ENCODE peak calls at places on chromosomes 11 and 22, in five cellular contexts. H, A, R, O and U are unnamed samples.

GRCh38 chr11:10303558-10304363 is 1.1 kb upstream of the ADM start:
- DNase-seq in H (peak), A (no peak), R (peak), O (no peak), U (peak)

GRCh38 chr11:61345170-61345610 is 12.2 kb downstream of the TKFC start:
- DNase-seq in H (no peak), A (no peak), R (no peak), O (no peak), U (no peak)

GRCh38 chr11:133133053-133133452 is 399.2 kb downstream of the OPCML start:
- DNase-seq in H (no peak), A (no peak), R (no peak), O (no peak), U (no peak)

GRCh38 chr22:37462426-37462825 is 23.8 kb downstream of the MFNG start:
- DNase-seq in H (no peak), A (no peak), R (no peak), O (no peak), U (no peak)

GRCh38 chr11:121936375-121936774 is 179.6 kb downstream of the BLID start:
- DNase-seq in H (no peak), A (no peak), R (no peak), O (peak), U (no peak)

GRCh38 chr22:21855715-21856114 is 11.7 kb downstream of the MAPK1 start:
- DNase-seq in H (no peak), A (no peak), R (no peak), O (no peak), U (no peak)

GRCh38 chr11:70650075-70650909 is 252.0 kb downstream of the CTTN start:
- DNase-seq in H (peak), A (peak), R (peak), O (peak), U (peak)

GRCh38 chr22:47053013-47053864 is 290.8 kb downstream of the TBC1D22A start:
- DNase-seq in H (no peak), A (no peak), R (no peak), O (no peak), U (no peak)

GRCh38 chr11:36356201-36356600 is 60.1 kb downstream of the PRR5L start:
- DNase-seq in H (no peak), A (no peak), R (no peak), O (no peak), U (peak)

GRCh38 chr11:59678118-59678812 is 9.4 kb upstream of the PATL1 start:
- DNase-seq in H (peak), A (no peak), R (no peak), O (no peak), U (no peak)

GRCh38 chr11:70796601-70797000 is 398.3 kb downstream of the CTTN start:
- DNase-seq in H (no peak), A (no peak), R (no peak), O (no peak), U (no peak)

GRCh38 chr11:123742334-123742733 is 874 bp upstream of the ZNF202 start:
- DNase-seq in H (no peak), A (no peak), R (peak), O (no peak), U (no peak)

GRCh38 chr11:117818036-117818858 is 6.3 kb downstream of the FXYD2 start:
- DNase-seq in H (peak), A (peak), R (peak), O (peak), U (peak)

GRCh38 chr22:23117275-23117674 is 24.5 kb downstream of the RSPH14 start:
- DNase-seq in H (no peak), A (no peak), R (no peak), O (no peak), U (no peak)

GRCh38 chr11:3231851-3232744 is at the start of gene MRGPRE:
- DNase-seq in H (no peak), A (no peak), R (no peak), O (no peak), U (no peak)

GRCh38 chr22:49230194-49230577 is 597.5 kb downstream of the BRD1 start:
- DNase-seq in H (no peak), A (no peak), R (no peak), O (no peak), U (no peak)

GRCh38 chr22:44890416-44891292 is 119.2 kb downstream of the PHF21B start:
- DNase-seq in H (no peak), A (no peak), R (no peak), O (no peak), U (no peak)

GRCh38 chr11:94144233-94144632 is 15.6 kb downstream of the PANX1 start:
- DNase-seq in H (no peak), A (no peak), R (no peak), O (no peak), U (peak)

GRCh38 chr22:44661659-44662569 is 40.1 kb upstream of the PRR5 start:
- DNase-seq in H (no peak), A (no peak), R (no peak), O (no peak), U (no peak)

GRCh38 chr22:24486501-24486921 is 8.6 kb upstream of the UPB1 start:
- DNase-seq in H (peak), A (peak), R (peak), O (peak), U (no peak)

GRCh38 chr11:114102993-114103896 is 43.7 kb downstream of the ZBTB16 start:
- DNase-seq in H (no peak), A (no peak), R (no peak), O (no peak), U (no peak)

GRCh38 chr11:17014321-17014773 is at the start of gene PLEKHA7:
- DNase-seq in H (no peak), A (no peak), R (no peak), O (no peak), U (peak)

GRCh38 chr11:38131535-38131934 is 1533.5 kb upstream of the RAG2 start:
- DNase-seq in H (no peak), A (no peak), R (no peak), O (no peak), U (no peak)

GRCh38 chr11:24373516-24373915 is 123.3 kb upstream of the LUZP2 start:
- DNase-seq in H (no peak), A (no peak), R (no peak), O (no peak), U (no peak)

GRCh38 chr22:49663823-49664222 is 163.8 kb downstream of the BRD1 start:
- DNase-seq in H (no peak), A (no peak), R (no peak), O (no peak), U (no peak)

GRCh38 chr22:35552186-35552842 is 11.7 kb downstream of the RASD2 start:
- DNase-seq in H (no peak), A (peak), R (peak), O (peak), U (peak)

GRCh38 chr11:75478690-75479597 is 45.9 kb upstream of the KLHL35 start:
- DNase-seq in H (no peak), A (no peak), R (no peak), O (no peak), U (no peak)

GRCh38 chr11:2779499-2779980 is 79.7 kb upstream of the KCNQ1OT1 start:
- DNase-seq in H (no peak), A (peak), R (peak), O (no peak), U (no peak)

GRCh38 chr11:66360406-66361073 is 11.0 kb downstream of the SLC29A2 start:
- DNase-seq in H (no peak), A (no peak), R (no peak), O (no peak), U (peak)

GRCh38 chr11:93143186-93143585 is 54.6 kb downstream of the SLC36A4 start:
- DNase-seq in H (peak), A (no peak), R (no peak), O (no peak), U (no peak)

GRCh38 chr22:26553056-26553752 is 36.7 kb downstream of the TPST2 start:
- DNase-seq in H (peak), A (no peak), R (no peak), O (peak), U (no peak)